ENCODE peak calls at places on chromosomes 12 and 14, in four cellular contexts. G is IMR-90, D is GM12878, I is K562. S is an unnamed sample.

GRCh38 chr12:102169922-102170698 is 27.5 kb downstream of the PMCH start:
- DNase-seq in G (peak), D (no peak), I (peak), S (peak)

GRCh38 chr12:115037830-115038229 is 353.9 kb upstream of the TBX3 start:
- DNase-seq in G (peak), D (no peak), I (no peak), S (no peak)

GRCh38 chr12:85279449-85280137 is 427 bp upstream of the ALX1 start:
- DNase-seq in G (no peak), D (no peak), I (no peak), S (peak)

GRCh38 chr14:59847711-59848110 is 22.9 kb downstream of the RTN1 start:
- DNase-seq in G (no peak), D (no peak), I (no peak), S (no peak)

GRCh38 chr12:109685574-109686447 is 27.8 kb upstream of the FAM222A start:
- DNase-seq in G (no peak), D (no peak), I (peak), S (no peak)

GRCh38 chr12:128644664-128645296 is 179.0 kb downstream of the SLC15A4 start:
- DNase-seq in G (no peak), D (no peak), I (peak), S (no peak)

GRCh38 chr14:91373591-91374245 is 43.9 kb downstream of the CCDC88C start:
- DNase-seq in G (no peak), D (peak), I (no peak), S (peak)

GRCh38 chr14:49363926-49364751 is 222.0 kb downstream of the RPS29 start:
- DNase-seq in G (no peak), D (no peak), I (no peak), S (no peak)

GRCh38 chr12:53828598-53828997 is 76.8 kb upstream of the CISTR start:
- DNase-seq in G (no peak), D (no peak), I (no peak), S (no peak)

GRCh38 chr12:62217466-62218194 is 42.6 kb upstream of the USP15 start:
- DNase-seq in G (no peak), D (no peak), I (no peak), S (no peak)

GRCh38 chr14:105912641-105913180 is 386.3 kb downstream of the TMEM121 start:
- DNase-seq in G (no peak), D (no peak), I (no peak), S (no peak)

GRCh38 chr12:6285063-6285477 is 25.4 kb upstream of the PLEKHG6 start:
- DNase-seq in G (peak), D (no peak), I (peak), S (peak)
- TF ChIP-seq FOS in G (no peak), D (no peak), I (no peak), S (no peak)

DNA sequence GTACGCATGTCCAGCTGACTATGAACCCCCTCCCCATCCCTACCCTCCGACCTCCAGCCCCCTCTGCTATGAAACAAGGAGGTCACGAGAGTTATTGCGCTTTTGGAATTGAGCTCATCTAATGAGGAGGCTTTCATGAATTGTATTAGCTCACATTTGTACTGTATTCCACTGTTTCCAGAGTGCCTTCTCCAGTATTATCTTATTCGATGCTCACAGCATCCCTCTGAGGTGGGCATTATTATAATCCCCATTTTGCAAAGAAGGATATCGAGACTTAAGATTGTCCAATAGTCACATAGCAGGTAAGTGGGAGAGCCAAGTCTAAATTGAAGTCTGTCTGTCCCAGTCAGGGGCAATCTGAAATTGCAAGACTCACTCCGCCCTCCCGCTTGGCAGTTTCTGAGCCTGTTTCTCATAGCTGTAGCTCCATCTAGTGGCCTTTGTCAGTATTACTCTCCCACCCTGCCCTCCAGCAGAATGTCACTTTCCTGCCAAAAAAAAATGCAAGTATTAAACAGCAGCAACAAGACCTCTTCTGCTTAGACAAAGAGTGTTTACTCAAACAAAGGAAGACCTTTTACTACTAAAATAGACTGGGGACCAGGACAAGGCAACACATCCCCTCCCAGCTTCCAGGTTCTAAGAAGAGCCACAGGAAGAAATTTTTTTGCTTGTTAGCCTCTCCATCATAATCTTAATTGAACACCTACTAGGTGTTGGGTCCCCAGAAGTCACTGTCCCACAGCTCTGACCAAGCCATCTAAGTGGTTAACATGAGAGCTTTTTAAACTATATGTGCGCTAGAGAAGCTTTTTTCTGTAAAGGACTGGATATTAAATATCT is 48.6 kb upstream of the TMEM233 start:
- DNase-seq in G (peak), D (peak), I (peak), S (peak)
- H3K4me3 ChIP-seq in G (no peak), D (no peak), I (no peak), S (no peak)

GRCh38 chr12:42161529-42161928 is 16.9 kb upstream of the GXYLT1 start:
- DNase-seq in G (no peak), D (no peak), I (peak), S (no peak)

GRCh38 chr12:42166501-42166900 is 21.8 kb upstream of the GXYLT1 start:
- DNase-seq in G (peak), D (no peak), I (no peak), S (no peak)

GRCh38 chr12:42162940-42163339 is 18.3 kb upstream of the GXYLT1 start:
- DNase-seq in G (no peak), D (no peak), I (no peak), S (no peak)

GRCh38 chr12:42163913-42164312 is 19.2 kb upstream of the GXYLT1 start:
- DNase-seq in G (no peak), D (no peak), I (no peak), S (no peak)

DNA sequence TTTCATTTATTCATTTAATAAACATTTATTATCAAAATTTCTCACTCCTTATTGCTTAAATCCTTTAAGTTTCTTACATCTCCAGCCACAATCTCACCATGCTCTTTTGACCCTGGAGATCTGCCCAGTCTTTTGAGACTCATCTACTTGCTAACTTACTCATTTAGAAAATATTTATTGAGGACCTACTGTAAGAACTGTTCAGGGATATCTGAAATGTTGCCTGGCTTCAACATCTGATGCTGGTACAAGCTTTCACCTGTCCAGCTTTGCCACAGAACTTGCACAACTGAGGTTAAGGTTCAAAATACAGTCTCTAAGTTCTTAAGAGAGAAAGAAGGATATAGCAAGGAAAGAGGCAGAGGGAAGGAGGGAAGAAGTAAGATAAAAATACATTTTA is 17.5 kb upstream of the GXYLT1 start:
- DNase-seq in G (peak), D (no peak), I (no peak), S (no peak)
- TF ChIP-seq POLR2A in G (no peak), D (no peak), I (no peak), S (no peak)

GRCh38 chr14:73286598-73286997 is 49.3 kb downstream of the PAPLN start:
- DNase-seq in G (no peak), D (no peak), I (no peak), S (no peak)

GRCh38 chr14:73287071-73287470 is 49.8 kb downstream of the PAPLN start:
- DNase-seq in G (no peak), D (no peak), I (no peak), S (no peak)

GRCh38 chr14:73289308-73289707 is 52.0 kb downstream of the PAPLN start:
- DNase-seq in G (no peak), D (no peak), I (no peak), S (no peak)

GRCh38 chr14:73289729-73290128 is 52.4 kb downstream of the PAPLN start:
- DNase-seq in G (peak), D (no peak), I (no peak), S (no peak)

DNA sequence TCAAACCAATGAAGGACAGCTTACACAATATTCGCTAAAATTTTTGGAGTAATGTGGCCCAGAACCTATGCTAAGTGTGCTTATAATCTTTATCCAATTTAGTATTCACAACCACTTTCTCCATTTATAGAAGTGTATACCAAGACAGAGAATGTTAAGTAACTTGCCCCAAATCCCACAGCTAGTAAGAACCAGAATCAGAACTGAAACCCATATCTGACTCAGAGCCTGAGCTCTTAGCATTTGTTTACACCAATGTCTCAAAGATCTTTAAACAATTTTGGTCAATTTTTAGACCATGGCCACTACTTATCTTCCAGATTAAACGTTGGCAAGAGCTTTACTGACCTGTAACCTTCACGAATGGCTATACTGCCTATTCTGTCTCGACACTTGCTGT is 53.0 kb downstream of the PAPLN start:
- DNase-seq in G (peak), D (peak), I (no peak), S (no peak)
- TF ChIP-seq FOS in G (no peak), D (no peak), I (no peak), S (no peak)

GRCh38 chr12:123531091-123531490 is 2.4 kb downstream of the RILPL1 start:
- DNase-seq in G (no peak), D (no peak), I (no peak), S (peak)
- H3K4me3 ChIP-seq in G (no peak), D (no peak), I (no peak), S (no peak)

DNA sequence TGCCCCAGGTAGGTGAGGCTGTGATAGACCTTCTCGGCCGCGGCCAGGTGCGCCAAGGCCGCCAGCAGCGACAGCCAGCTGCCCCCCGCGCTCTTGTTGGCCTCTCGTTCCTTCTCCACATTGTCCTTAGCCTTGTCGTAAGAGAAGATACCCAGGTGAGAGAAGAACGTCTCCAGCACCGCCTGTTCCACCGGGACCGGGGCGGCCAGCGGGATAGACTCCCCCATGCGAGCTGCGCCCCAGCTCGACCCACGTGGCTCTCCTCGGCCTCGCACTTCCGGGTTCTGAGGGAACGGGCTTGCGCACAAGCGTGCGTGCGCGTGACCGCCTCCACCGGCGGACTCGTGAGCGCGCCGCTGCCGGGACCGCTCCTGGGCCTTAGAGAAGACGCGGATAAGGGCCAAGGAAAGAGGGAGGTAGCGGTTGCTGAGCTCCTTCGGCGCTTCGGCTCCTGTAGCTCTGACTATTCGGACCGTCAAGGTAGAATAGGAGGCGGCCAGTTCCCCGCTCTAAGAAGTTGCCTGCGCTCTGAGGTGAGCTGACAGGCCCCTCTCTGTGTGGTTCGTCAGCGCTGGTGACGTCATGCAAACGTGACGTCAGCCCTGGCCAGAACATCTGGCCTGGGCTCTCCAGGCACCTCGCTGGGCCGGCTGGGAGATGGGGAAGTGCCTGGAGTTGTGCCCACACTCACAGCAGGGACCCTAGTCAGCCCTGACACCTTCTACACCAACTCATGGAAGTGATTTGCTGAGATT is at the start of gene KICS2:
- DNase-seq in G (peak), D (peak), I (peak), S (peak)
- TF ChIP-seq POLR2A in G (peak), D (peak), I (peak), S (peak)

DNA sequence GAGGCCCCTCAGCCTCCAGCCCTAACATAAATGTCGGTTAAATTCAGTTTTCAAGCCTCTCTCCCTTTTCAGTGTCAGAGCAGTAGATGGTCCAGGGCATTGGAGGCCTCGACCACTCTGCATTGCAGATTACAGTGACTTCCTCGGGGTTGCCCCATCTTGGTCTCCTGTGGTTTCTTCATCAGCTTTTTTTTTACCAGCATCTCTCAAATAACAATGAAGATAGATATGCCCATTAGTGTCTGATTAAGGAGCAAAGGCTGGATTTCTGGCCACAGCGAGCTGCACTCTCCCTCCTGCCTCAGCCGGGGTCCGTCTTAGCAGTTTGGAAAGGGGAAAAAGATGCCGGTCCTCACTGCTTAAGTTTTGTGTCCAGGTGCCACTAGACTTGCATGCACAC is 49.7 kb downstream of the C14orf132 start:
- DNase-seq in G (no peak), D (no peak), I (no peak), S (no peak)
- TF ChIP-seq FOS in G (no peak), D (no peak), I (no peak), S (no peak)